ENCODE peak calls at places on chromosomes 11 and 22, in seven cellular contexts. E is KG1, A is HCEC 1CT, U is ACHN, K is left cardiac atrium, C is left kidney, T is HTR-8/SVneo. H is an unnamed sample.
A peak's percentile ranks its signal among the peaks of the same experiment; 100 is the strongest.

GRCh38 chr22:45096256-45096907 is 67.3 kb upstream of the NUP50 start:
- DNase-seq in E (peak; percentile 16), A (peak; percentile 38), U (peak; percentile 58), K (peak; percentile 36), C (peak; percentile 90), T (peak; percentile 79), H (no peak)

GRCh38 chr11:130163346-130164220 is 4.0 kb downstream of the ST14 start:
- DNase-seq in E (no peak), A (no peak), U (no peak), K (no peak), C (peak; percentile 28), T (no peak), H (no peak)

GRCh38 chr11:47616726-47617416 is 22.7 kb upstream of the C1QTNF4 start:
- DNase-seq in E (peak; percentile 11), A (peak; percentile 77), U (peak; percentile 40), K (peak; percentile 36), C (peak; percentile 86), T (peak; percentile 61), H (peak; percentile 71)

GRCh38 chr11:116173506-116173905 is 599.3 kb downstream of the BUD13 start:
- DNase-seq in E (no peak), A (no peak), U (no peak), K (no peak), C (no peak), T (no peak), H (no peak)

GRCh38 chr22:40727607-40728325 is 48.5 kb downstream of the MCHR1 start:
- DNase-seq in E (no peak), A (no peak), U (no peak), K (no peak), C (no peak), T (no peak), H (no peak)

GRCh38 chr11:9600651-9601040 is 27.2 kb downstream of the WEE1 start:
- DNase-seq in E (no peak), A (no peak), U (no peak), K (no peak), C (no peak), T (no peak), H (no peak)

GRCh38 chr11:2312232-2313042 is 10.6 kb downstream of the TSPAN32 start:
- DNase-seq in E (no peak), A (peak; percentile 52), U (no peak), K (peak; percentile 65), C (no peak), T (peak; percentile 36), H (peak; percentile 74)

GRCh38 chr11:127629200-127629599 is 628.6 kb upstream of the KIRREL3 start:
- DNase-seq in E (no peak), A (no peak), U (no peak), K (no peak), C (no peak), T (no peak), H (no peak)

GRCh38 chr11:61091373-61092279 is 10.7 kb upstream of the CD5 start:
- DNase-seq in E (no peak), A (no peak), U (no peak), K (no peak), C (no peak), T (no peak), H (no peak)

GRCh38 chr11:1285876-1286275 is 23.6 kb downstream of the TOLLIP start:
- DNase-seq in E (no peak), A (no peak), U (no peak), K (peak; percentile 12), C (no peak), T (no peak), H (no peak)

GRCh38 chr11:68798221-68798813 is 43.4 kb downstream of the CPT1A start:
- DNase-seq in E (no peak), A (no peak), U (peak; percentile 5), K (no peak), C (peak; percentile 72), T (peak; percentile 52), H (no peak)

GRCh38 chr11:93652161-93652597 is 9.3 kb upstream of the CEP295 start:
- DNase-seq in E (peak; percentile 55), A (peak; percentile 27), U (peak; percentile 46), K (no peak), C (peak; percentile 71), T (peak; percentile 43), H (no peak)

GRCh38 chr11:3939211-3939610 is 83.7 kb downstream of the STIM1 start:
- DNase-seq in E (no peak), A (peak; percentile 78), U (peak; percentile 71), K (no peak), C (no peak), T (no peak), H (no peak)

GRCh38 chr11:121927359-121927758 is 188.7 kb downstream of the BLID start:
- DNase-seq in E (no peak), A (no peak), U (no peak), K (no peak), C (no peak), T (no peak), H (no peak)

GRCh38 chr22:37068859-37069258 is 17.3 kb downstream of the KCTD17 start:
- DNase-seq in E (no peak), A (no peak), U (no peak), K (no peak), C (peak; percentile 79), T (no peak), H (no peak)

GRCh38 chr11:11177156-11177808 is 175.8 kb downstream of the CSNK2A3 start:
- DNase-seq in E (no peak), A (no peak), U (no peak), K (no peak), C (no peak), T (no peak), H (no peak)

GRCh38 chr11:26764825-26765224 is 43.0 kb upstream of the SLC5A12 start:
- DNase-seq in E (no peak), A (no peak), U (no peak), K (no peak), C (no peak), T (no peak), H (no peak)

GRCh38 chr11:1572200-1573076 is at the start of gene DUSP8:
- DNase-seq in E (peak; percentile 14), A (peak; percentile 70), U (peak; percentile 83), K (peak; percentile 95), C (peak; percentile 90), T (peak; percentile 90), H (peak; percentile 96)

GRCh38 chr11:8777907-8778767 is 95.5 kb downstream of the RPL27A start:
- DNase-seq in E (no peak), A (peak; percentile 78), U (no peak), K (peak; percentile 76), C (peak; percentile 66), T (no peak), H (peak; percentile 86)

GRCh38 chr11:134071766-134072403 is 3.0 kb downstream of the JAM3 start:
- DNase-seq in E (no peak), A (no peak), U (no peak), K (no peak), C (no peak), T (no peak), H (no peak)

GRCh38 chr11:111406589-111406988 is 27.5 kb upstream of the POU2AF1 start:
- DNase-seq in E (no peak), A (no peak), U (no peak), K (no peak), C (no peak), T (peak; percentile 47), H (no peak)

GRCh38 chr11:73182824-73183321 is 35.2 kb upstream of the P2RY2 start:
- DNase-seq in E (no peak), A (no peak), U (no peak), K (peak; percentile 64), C (no peak), T (no peak), H (peak; percentile 41)

GRCh38 chr11:109123811-109124787 is 297.9 kb upstream of the C11orf87 start:
- DNase-seq in E (no peak), A (no peak), U (no peak), K (peak; percentile 29), C (peak; percentile 81), T (no peak), H (no peak)

GRCh38 chr22:16917144-16918003 is 90.6 kb downstream of the GAB4 start:
- DNase-seq in E (peak; percentile 58), A (no peak), U (peak; percentile 64), K (peak; percentile 66), C (peak; percentile 81), T (peak; percentile 53), H (no peak)

GRCh38 chr11:130157111-130157510 is 2.5 kb upstream of the ST14 start:
- DNase-seq in E (no peak), A (no peak), U (no peak), K (no peak), C (no peak), T (no peak), H (no peak)

GRCh38 chr22:18996376-18996900 is 60.3 kb upstream of the PRODH start:
- DNase-seq in E (no peak), A (no peak), U (no peak), K (no peak), C (no peak), T (no peak), H (no peak)

GRCh38 chr22:40484906-40485660 is 114.7 kb downstream of the SGSM3 start:
- DNase-seq in E (no peak), A (peak; percentile 50), U (no peak), K (no peak), C (peak; percentile 96), T (no peak), H (no peak)

GRCh38 chr11:31026315-31026714 is 343.2 kb downstream of the DCDC1 start:
- DNase-seq in E (no peak), A (no peak), U (no peak), K (no peak), C (no peak), T (no peak), H (no peak)

GRCh38 chr11:44760917-44761545 is 34.3 kb downstream of the TSPAN18 start:
- DNase-seq in E (no peak), A (peak; percentile 70), U (peak; percentile 63), K (peak; percentile 73), C (peak; percentile 93), T (peak; percentile 71), H (peak; percentile 84)

GRCh38 chr11:71489311-71490043 is 36.5 kb downstream of the NADSYN1 start:
- DNase-seq in E (no peak), A (no peak), U (peak; percentile 59), K (no peak), C (peak; percentile 9), T (peak; percentile 41), H (peak; percentile 45)

GRCh38 chr11:11117730-11118129 is 235.3 kb downstream of the CSNK2A3 start:
- DNase-seq in E (no peak), A (no peak), U (no peak), K (no peak), C (no peak), T (no peak), H (no peak)

GRCh38 chr11:94838027-94838610 is 70.0 kb downstream of the AMOTL1 start:
- DNase-seq in E (no peak), A (no peak), U (no peak), K (no peak), C (no peak), T (no peak), H (no peak)

GRCh38 chr11:82521427-82521826 is 212.2 kb downstream of the FAM181B start:
- DNase-seq in E (no peak), A (no peak), U (no peak), K (no peak), C (peak; percentile 27), T (no peak), H (peak; percentile 69)

GRCh38 chr11:71201936-71202597 is 50.3 kb downstream of the SHANK2 start:
- DNase-seq in E (no peak), A (no peak), U (no peak), K (no peak), C (no peak), T (no peak), H (no peak)

GRCh38 chr11:19276859-19277808 is 36.4 kb upstream of the E2F8 start:
- DNase-seq in E (no peak), A (peak; percentile 54), U (peak; percentile 70), K (no peak), C (no peak), T (no peak), H (no peak)

H was measured in sigmoid colon.